ENCODE peak calls at places on chromosomes 5 and 9, in five cellular contexts. One of them, this sample, is unnamed.

GRCh38 chr5:42718591-42718990 is 38.0 kb upstream of the CCDC152 start:
- DNase-seq in fibroblast of lung: no peak
- DNase-seq in Right ventricle myocardium superior: no peak
- DNase-seq in C1 segment of cervical spinal cord: no peak
- DNase-seq in mesothelial cell of epicardium: no peak
- DNase-seq in this sample: no peak

GRCh38 chr5:87845734-87846133 is 422.9 kb downstream of the TMEM161B start:
- DNase-seq in C1 segment of cervical spinal cord: no peak
- DNase-seq in fibroblast of lung: no peak
- DNase-seq in mesothelial cell of epicardium: no peak
- DNase-seq in Right ventricle myocardium superior: no peak
- DNase-seq in this sample: no peak

GRCh38 chr5:106415541-106415940 is 1255.2 kb downstream of the EFNA5 start:
- DNase-seq in fibroblast of lung: peak
- DNase-seq in mesothelial cell of epicardium: no peak
- DNase-seq in C1 segment of cervical spinal cord: no peak
- DNase-seq in Right ventricle myocardium superior: no peak
- DNase-seq in this sample: no peak

GRCh38 chr9:108842610-108843295 is 13.0 kb downstream of the ACTL7B start:
- DNase-seq in C1 segment of cervical spinal cord: no peak
- DNase-seq in fibroblast of lung: no peak
- DNase-seq in Right ventricle myocardium superior: no peak
- DNase-seq in mesothelial cell of epicardium: no peak
- DNase-seq in this sample: no peak

GRCh38 chr9:124420991-124421543 is 5.8 kb upstream of the PSMB7 start:
- DNase-seq in mesothelial cell of epicardium: no peak
- DNase-seq in fibroblast of lung: no peak
- DNase-seq in C1 segment of cervical spinal cord: no peak
- DNase-seq in Right ventricle myocardium superior: no peak
- DNase-seq in this sample: peak

GRCh38 chr9:99626424-99626823 is 195.3 kb upstream of the NR4A3 start:
- DNase-seq in fibroblast of lung: no peak
- DNase-seq in mesothelial cell of epicardium: no peak
- DNase-seq in Right ventricle myocardium superior: no peak
- DNase-seq in C1 segment of cervical spinal cord: no peak
- DNase-seq in this sample: no peak

GRCh38 chr9:21689851-21690250 is 112.6 kb upstream of the MTAP start:
- DNase-seq in Right ventricle myocardium superior: no peak
- DNase-seq in fibroblast of lung: no peak
- DNase-seq in C1 segment of cervical spinal cord: no peak
- DNase-seq in mesothelial cell of epicardium: no peak
- DNase-seq in this sample: no peak

GRCh38 chr9:33619666-33620404 is 95.8 kb downstream of the ANKRD18B start:
- DNase-seq in C1 segment of cervical spinal cord: no peak
- DNase-seq in mesothelial cell of epicardium: no peak
- DNase-seq in fibroblast of lung: peak
- DNase-seq in Right ventricle myocardium superior: no peak
- DNase-seq in this sample: peak

GRCh38 chr5:96652769-96653455 is 9.3 kb upstream of the CAST start:
- DNase-seq in fibroblast of lung: no peak
- DNase-seq in C1 segment of cervical spinal cord: no peak
- DNase-seq in Right ventricle myocardium superior: no peak
- DNase-seq in mesothelial cell of epicardium: peak
- DNase-seq in this sample: no peak

GRCh38 chr9:87020169-87020935 is 73.0 kb upstream of the GAS1 start:
- DNase-seq in fibroblast of lung: no peak
- DNase-seq in Right ventricle myocardium superior: no peak
- DNase-seq in C1 segment of cervical spinal cord: no peak
- DNase-seq in mesothelial cell of epicardium: no peak
- DNase-seq in this sample: no peak

GRCh38 chr9:72363908-72364678 is 915 bp downstream of the ZFAND5 start:
- DNase-seq in C1 segment of cervical spinal cord: peak
- DNase-seq in fibroblast of lung: peak
- DNase-seq in mesothelial cell of epicardium: peak
- DNase-seq in Right ventricle myocardium superior: peak
- DNase-seq in this sample: peak

GRCh38 chr5:36646507-36647023 is 40.2 kb downstream of the SLC1A3 start:
- DNase-seq in C1 segment of cervical spinal cord: no peak
- DNase-seq in fibroblast of lung: no peak
- DNase-seq in Right ventricle myocardium superior: no peak
- DNase-seq in mesothelial cell of epicardium: no peak
- DNase-seq in this sample: no peak

GRCh38 chr5:160548949-160549665 is 127.5 kb downstream of the PTTG1 start:
- DNase-seq in C1 segment of cervical spinal cord: no peak
- DNase-seq in mesothelial cell of epicardium: no peak
- DNase-seq in fibroblast of lung: no peak
- DNase-seq in Right ventricle myocardium superior: no peak
- DNase-seq in this sample: no peak

GRCh38 chr5:135901633-135902032 is 6.0 kb upstream of the IL9 start:
- DNase-seq in C1 segment of cervical spinal cord: no peak
- DNase-seq in Right ventricle myocardium superior: no peak
- DNase-seq in fibroblast of lung: no peak
- DNase-seq in mesothelial cell of epicardium: no peak
- DNase-seq in this sample: no peak

GRCh38 chr9:76586555-76587314 is 127.8 kb downstream of the GCNT1 start:
- DNase-seq in mesothelial cell of epicardium: no peak
- DNase-seq in C1 segment of cervical spinal cord: no peak
- DNase-seq in Right ventricle myocardium superior: no peak
- DNase-seq in fibroblast of lung: no peak
- DNase-seq in this sample: no peak

GRCh38 chr5:59367791-59368394 is 525.6 kb downstream of the PDE4D start:
- DNase-seq in C1 segment of cervical spinal cord: peak
- DNase-seq in fibroblast of lung: peak
- DNase-seq in mesothelial cell of epicardium: no peak
- DNase-seq in Right ventricle myocardium superior: peak
- DNase-seq in this sample: peak

GRCh38 chr5:157025093-157025698 is 33.7 kb downstream of the HAVCR1 start:
- DNase-seq in mesothelial cell of epicardium: no peak
- DNase-seq in Right ventricle myocardium superior: no peak
- DNase-seq in fibroblast of lung: no peak
- DNase-seq in C1 segment of cervical spinal cord: no peak
- DNase-seq in this sample: no peak

GRCh38 chr9:5425006-5425628 is 12.6 kb downstream of the PLGRKT start:
- DNase-seq in mesothelial cell of epicardium: no peak
- DNase-seq in Right ventricle myocardium superior: no peak
- DNase-seq in C1 segment of cervical spinal cord: no peak
- DNase-seq in fibroblast of lung: peak
- DNase-seq in this sample: peak

GRCh38 chr9:134623408-134624066 is 18.1 kb upstream of the COL5A1 start:
- DNase-seq in C1 segment of cervical spinal cord: no peak
- DNase-seq in mesothelial cell of epicardium: peak
- DNase-seq in Right ventricle myocardium superior: no peak
- DNase-seq in fibroblast of lung: no peak
- DNase-seq in this sample: no peak

GRCh38 chr5:56440871-56441740 is 208.0 kb upstream of the ANKRD55 start:
- DNase-seq in mesothelial cell of epicardium: no peak
- DNase-seq in fibroblast of lung: peak
- DNase-seq in C1 segment of cervical spinal cord: no peak
- DNase-seq in Right ventricle myocardium superior: no peak
- DNase-seq in this sample: peak

GRCh38 chr9:72680593-72681317 is 159.3 kb downstream of the TMC1 start:
- DNase-seq in C1 segment of cervical spinal cord: peak
- DNase-seq in fibroblast of lung: no peak
- DNase-seq in Right ventricle myocardium superior: no peak
- DNase-seq in mesothelial cell of epicardium: no peak
- DNase-seq in this sample: no peak

GRCh38 chr9:71353723-71354122 is 232.3 kb upstream of the TRPM3 start:
- DNase-seq in fibroblast of lung: no peak
- DNase-seq in Right ventricle myocardium superior: no peak
- DNase-seq in C1 segment of cervical spinal cord: no peak
- DNase-seq in mesothelial cell of epicardium: no peak
- DNase-seq in this sample: no peak

GRCh38 chr5:39092581-39093350 is 18.6 kb upstream of the RICTOR start:
- DNase-seq in Right ventricle myocardium superior: no peak
- DNase-seq in mesothelial cell of epicardium: no peak
- DNase-seq in C1 segment of cervical spinal cord: no peak
- DNase-seq in fibroblast of lung: peak
- DNase-seq in this sample: no peak

GRCh38 chr5:169443249-169443784 is 140.3 kb upstream of the SPDL1 start:
- DNase-seq in C1 segment of cervical spinal cord: no peak
- DNase-seq in fibroblast of lung: no peak
- DNase-seq in Right ventricle myocardium superior: no peak
- DNase-seq in mesothelial cell of epicardium: no peak
- DNase-seq in this sample: no peak

GRCh38 chr5:15254607-15255006 is 245.4 kb upstream of the FBXL7 start:
- DNase-seq in fibroblast of lung: peak
- DNase-seq in C1 segment of cervical spinal cord: no peak
- DNase-seq in Right ventricle myocardium superior: no peak
- DNase-seq in mesothelial cell of epicardium: no peak
- DNase-seq in this sample: no peak

GRCh38 chr9:114830546-114830945 is 24.7 kb upstream of the TNFSF15 start:
- DNase-seq in Right ventricle myocardium superior: no peak
- DNase-seq in fibroblast of lung: no peak
- DNase-seq in mesothelial cell of epicardium: no peak
- DNase-seq in C1 segment of cervical spinal cord: no peak
- DNase-seq in this sample: peak

This sample was measured in NCI-H345.